ENCODE peak calls at places on chromosomes 2 and 18, in nine cellular contexts. M is colonic mucosa; T is naive thymus-derived CD8-positive, alpha-beta T cell; H is activated T-cell treated with anti-CD3 and anti-CD28 coated beads for 1 hour; R is fibroblast of the aortic adventitia; P is MM.1S; Q is skeletal muscle cell; B is activated naive CD4-positive, alpha-beta T cell treated with anti-CD3 and anti-CD28 coated beads, Interleukin-2, amount 50 U/mL, for 16 hours; W is activated CD4-positive, alpha-beta T cell treated with anti-CD3 and anti-CD28 coated beads, Interleukin-2, amount 10 ng/mL, durations not matched to agents 24 days and 14 days. Y is an unnamed sample.

GRCh38 chr2:53475320-53475719 is 292.3 kb upstream of the CHAC2 start:
- DNase-seq in W (no peak), H (no peak), R (peak; percentile 8), Q (peak; percentile 19), B (no peak), P (no peak), M (no peak), T (no peak), Y (no peak)

GRCh38 chr18:56445422-56445821 is 193.0 kb downstream of the TXNL1 start:
- DNase-seq in W (no peak), Q (no peak), H (no peak), P (no peak), M (no peak), B (no peak), R (no peak), T (no peak), Y (no peak)

GRCh38 chr2:129876576-129876975 is 102.9 kb upstream of the RAB6C start:
- DNase-seq in R (no peak), T (no peak), P (no peak), M (no peak), W (no peak), Q (no peak), B (no peak), H (no peak), Y (no peak)

GRCh38 chr2:109046925-109047508 is 58.0 kb upstream of the EDAR start:
- DNase-seq in B (no peak), P (no peak), H (no peak), Q (no peak), M (no peak), T (no peak), W (no peak), R (no peak), Y (no peak)

GRCh38 chr2:237422309-237422708 is 8.3 kb upstream of the COL6A3 start:
- DNase-seq in W (no peak), R (no peak), B (no peak), M (no peak), T (no peak), H (no peak), Q (no peak), P (no peak), Y (no peak)

GRCh38 chr2:166468124-166469024 is 25.7 kb downstream of the SCN7A start:
- DNase-seq in B (no peak), H (no peak), W (no peak), M (no peak), P (peak; percentile 31), R (no peak), Q (no peak), T (no peak), Y (no peak)

GRCh38 chr18:21997207-21998143 is 171.9 kb upstream of the GATA6 start:
- DNase-seq in W (peak; percentile 65), M (peak; percentile 33), T (peak; percentile 34), Q (no peak), R (peak; percentile 56), P (peak; percentile 51), B (no peak), H (no peak), Y (peak; percentile 42)

GRCh38 chr2:10124538-10125045 is 2.1 kb downstream of the RRM2 start:
- DNase-seq in Q (peak; percentile 45), R (peak; percentile 84), W (peak; percentile 90), P (peak; percentile 74), H (no peak), T (peak; percentile 80), B (peak; percentile 18), M (peak; percentile 71), Y (peak; percentile 84)

GRCh38 chr2:235050992-235051351 is 99.2 kb downstream of the SH3BP4 start:
- DNase-seq in B (no peak), W (no peak), R (peak; percentile 93), M (peak; percentile 92), P (no peak), T (no peak), H (no peak), Q (peak; percentile 65), Y (peak; percentile 95)

GRCh38 chr2:36975306-36975705 is 9.0 kb upstream of the STRN start:
- DNase-seq in W (no peak), R (no peak), T (no peak), Q (no peak), H (no peak), P (no peak), M (no peak), B (no peak), Y (no peak)

GRCh38 chr18:26526128-26526965 is 22.0 kb downstream of the KCTD1 start:
- DNase-seq in Q (no peak), W (no peak), T (no peak), H (no peak), B (no peak), P (no peak), R (peak; percentile 46), M (no peak), Y (no peak)

GRCh38 chr2:106269591-106270291 is 75.6 kb upstream of the UXS1 start:
- DNase-seq in T (peak; percentile 26), Q (no peak), M (peak; percentile 86), B (peak; percentile 18), H (no peak), R (no peak), W (peak; percentile 75), P (peak; percentile 30), Y (peak; percentile 83)

GRCh38 chr2:1478311-1479305 is 65.3 kb downstream of the TPO start:
- DNase-seq in Q (no peak), W (no peak), M (no peak), H (no peak), R (no peak), T (no peak), P (no peak), B (no peak), Y (no peak)

GRCh38 chr2:223647258-223647952 is 45.2 kb upstream of the SCG2 start:
- DNase-seq in B (no peak), H (no peak), W (no peak), P (peak; percentile 80), T (no peak), M (no peak), Q (no peak), R (peak; percentile 12), Y (no peak)

GRCh38 chr2:234881413-234882241 is 70.2 kb upstream of the SH3BP4 start:
- DNase-seq in M (peak; percentile 95), H (peak; percentile 11), W (peak; percentile 79), B (peak; percentile 29), Q (no peak), T (no peak), R (peak; percentile 99), P (peak; percentile 90), Y (peak; percentile 94)

GRCh38 chr2:12052771-12053170 is 306.3 kb downstream of the LPIN1 start:
- DNase-seq in T (no peak), W (no peak), Q (no peak), M (no peak), P (no peak), R (no peak), H (no peak), B (no peak), Y (no peak)

GRCh38 chr18:46169464-46169941 is 65.3 kb downstream of the HAUS1 start:
- DNase-seq in H (no peak), R (peak; percentile 77), P (no peak), M (no peak), B (no peak), W (no peak), T (no peak), Q (no peak), Y (no peak)

GRCh38 chr2:116440104-116440653 is 1374.3 kb upstream of the DDX18 start:
- DNase-seq in R (no peak), B (no peak), H (no peak), P (no peak), W (no peak), M (no peak), Q (no peak), T (no peak), Y (no peak)

GRCh38 chr2:9288233-9288632 is 81.6 kb downstream of the ASAP2 start:
- DNase-seq in W (no peak), T (no peak), Q (peak; percentile 98), R (peak; percentile 91), P (no peak), H (no peak), M (no peak), B (no peak), Y (no peak)

GRCh38 chr18:33051397-33051796 is 278.6 kb upstream of the KLHL14 start:
- DNase-seq in H (no peak), R (no peak), P (no peak), B (no peak), W (no peak), T (no peak), Q (peak; percentile 5), M (no peak), Y (no peak)

GRCh38 chr2:795245-796041 is 118.2 kb upstream of the TMEM18 start:
- DNase-seq in R (no peak), M (no peak), T (no peak), W (no peak), H (no peak), Q (peak; percentile 13), P (no peak), B (no peak), Y (no peak)

GRCh38 chr2:59677095-59677609 is 876.3 kb downstream of the BCL11A start:
- DNase-seq in R (no peak), P (no peak), B (no peak), M (no peak), T (no peak), H (no peak), W (no peak), Q (no peak), Y (no peak)

GRCh38 chr18:47246027-47246971 is 5.2 kb downstream of the SKOR2 start:
- DNase-seq in W (no peak), Q (no peak), B (no peak), M (no peak), P (no peak), T (no peak), H (no peak), R (no peak), Y (no peak)

GRCh38 chr2:152782171-152782570 is 63.8 kb downstream of the ARL6IP6 start:
- DNase-seq in W (no peak), R (no peak), Q (no peak), M (no peak), P (no peak), B (no peak), H (no peak), T (no peak), Y (no peak)

GRCh38 chr18:12990662-12990976 is 543 bp upstream of the CEP192 start:
- DNase-seq in R (no peak), W (no peak), M (no peak), Q (no peak), P (peak; percentile 11), H (no peak), B (no peak), T (no peak), Y (no peak)

GRCh38 chr18:77071711-77072292 is 60.8 kb downstream of the MBP start:
- DNase-seq in P (no peak), R (peak; percentile 99), H (peak; percentile 34), W (peak; percentile 82), M (no peak), B (peak; percentile 48), Q (peak; percentile 86), T (peak; percentile 67), Y (no peak)

GRCh38 chr2:173661586-173661985 is 303.6 kb downstream of the SP3 start:
- DNase-seq in Q (no peak), R (no peak), B (no peak), P (no peak), T (no peak), H (no peak), W (no peak), M (no peak), Y (no peak)

GRCh38 chr2:231483398-231484329 is 19.4 kb upstream of the NCL start:
- DNase-seq in R (peak; percentile 34), M (no peak), W (peak; percentile 81), B (peak; percentile 52), P (peak; percentile 39), Q (no peak), T (peak; percentile 58), H (no peak), Y (peak; percentile 12)

Y was measured in mucosa of descending colon.